ENCODE peak calls at places on chromosome 10, in four cellular contexts. L is tibial nerve, E is stomach, N is GM12891. A is an unnamed sample.

GRCh38 chr10:110354322-110354766 is 49.6 kb upstream of the SMNDC1 start:
- DNase-seq in L (peak; percentile 68), E (peak; percentile 86), N (no peak), A (peak; percentile 11)

GRCh38 chr10:5589963-5590511 is 65.3 kb downstream of the CALML3 start:
- DNase-seq in L (no peak), E (no peak), N (no peak), A (no peak)

GRCh38 chr10:70596110-70596798 is 6.3 kb downstream of the PRF1 start:
- DNase-seq in L (no peak), E (no peak), N (no peak), A (no peak)

GRCh38 chr10:114551310-114551972 is 106.6 kb downstream of the ABLIM1 start:
- DNase-seq in L (peak; percentile 50), E (peak; percentile 96), N (no peak), A (no peak)

GRCh38 chr10:107790271-107790670 is 625.8 kb upstream of the SORCS1 start:
- DNase-seq in L (no peak), E (no peak), N (no peak), A (no peak)

GRCh38 chr10:72429931-72430330 is 75.2 kb upstream of the DNAJB12 start:
- DNase-seq in L (no peak), E (no peak), N (no peak), A (no peak)

GRCh38 chr10:11875183-11875498 is 52.0 kb downstream of the PROSER2 start:
- DNase-seq in L (no peak), E (no peak), N (no peak), A (no peak)

GRCh38 chr10:113458461-113458860 is 94.4 kb upstream of the HABP2 start:
- DNase-seq in L (no peak), E (no peak), N (no peak), A (no peak)

GRCh38 chr10:117175215-117175900 is 21.9 kb upstream of the KCNK18 start:
- DNase-seq in L (no peak), E (no peak), N (no peak), A (no peak)

GRCh38 chr10:48608279-48608681 is 3.4 kb upstream of the ARHGAP22 start:
- DNase-seq in L (no peak), E (peak; percentile 32), N (peak; percentile 67), A (no peak)

GRCh38 chr10:19915816-19916215 is 99.6 kb downstream of the PLXDC2 start:
- DNase-seq in L (no peak), E (no peak), N (no peak), A (no peak)

GRCh38 chr10:51911721-51912120 is 212.3 kb upstream of the CSTF2T start:
- DNase-seq in L (no peak), E (no peak), N (no peak), A (no peak)

GRCh38 chr10:133116455-133116854 is 28.7 kb downstream of the ADGRA1 start:
- DNase-seq in L (no peak), E (no peak), N (no peak), A (no peak)

GRCh38 chr10:121158988-121159579 is 307.9 kb downstream of the WDR11 start:
- DNase-seq in L (no peak), E (peak; percentile 40), N (no peak), A (no peak)

GRCh38 chr10:594584-595270 is 94.7 kb downstream of the DIP2C start:
- DNase-seq in L (no peak), E (no peak), N (no peak), A (no peak)

GRCh38 chr10:63494951-63495350 is 26.2 kb upstream of the REEP3 start:
- DNase-seq in L (no peak), E (no peak), N (no peak), A (no peak)

GRCh38 chr10:63466168-63466935 is 575 bp upstream of the JMJD1C start:
- DNase-seq in L (peak; percentile 26), E (peak; percentile 67), N (peak; percentile 19), A (no peak)

GRCh38 chr10:18611168-18611567 is 40.2 kb downstream of the NSUN6 start:
- DNase-seq in L (no peak), E (no peak), N (no peak), A (no peak)

GRCh38 chr10:98361131-98361633 is 53.8 kb downstream of the PYROXD2 start:
- DNase-seq in L (peak; percentile 60), E (peak; percentile 39), N (peak; percentile 60), A (peak; percentile 6)

GRCh38 chr10:48309711-48310226 is 3.3 kb downstream of the MAPK8 start:
- DNase-seq in L (no peak), E (no peak), N (no peak), A (no peak)

GRCh38 chr10:21369697-21370096 is 155.8 kb downstream of the SKIDA1 start:
- DNase-seq in L (no peak), E (no peak), N (no peak), A (no peak)

GRCh38 chr10:4242561-4243035 is 457.6 kb upstream of the KLF6 start:
- DNase-seq in L (no peak), E (no peak), N (no peak), A (no peak)

GRCh38 chr10:59905735-59906416 is 480 bp downstream of the CCDC6 start:
- DNase-seq in L (no peak), E (no peak), N (no peak), A (no peak)

GRCh38 chr10:4704034-4704545 is 121.9 kb upstream of the AKR1E2 start:
- DNase-seq in L (no peak), E (no peak), N (no peak), A (no peak)

GRCh38 chr10:13613519-13613918 is 26.8 kb downstream of the PRPF18 start:
- DNase-seq in L (no peak), E (no peak), N (no peak), A (no peak)

GRCh38 chr10:43304687-43305333 is 37.9 kb upstream of the RASGEF1A start:
- DNase-seq in L (peak; percentile 65), E (peak; percentile 80), N (no peak), A (no peak)

GRCh38 chr10:132536964-132537712 is 449 bp upstream of the INPP5A start:
- DNase-seq in L (peak; percentile 100), E (peak; percentile 100), N (peak; percentile 96), A (peak; percentile 99)

GRCh38 chr10:68963151-68963550 is 7.2 kb downstream of the DDX21 start:
- DNase-seq in L (no peak), E (no peak), N (no peak), A (no peak)
- TF ChIP-seq POLR2A in L (no peak), E (no peak), N (no peak), A (no peak)

GRCh38 chr10:22554481-22555182 is 159.7 kb downstream of the PIP4K2A start:
- DNase-seq in L (peak; percentile 42), E (peak; percentile 76), N (no peak), A (no peak)

GRCh38 chr10:22550732-22551131 is 163.6 kb downstream of the PIP4K2A start:
- DNase-seq in L (no peak), E (peak; percentile 44), N (no peak), A (no peak)

GRCh38 chr10:22553452-22553995 is 160.9 kb downstream of the PIP4K2A start:
- DNase-seq in L (no peak), E (no peak), N (no peak), A (no peak)

GRCh38 chr10:22551966-22552365 is 162.4 kb downstream of the PIP4K2A start:
- DNase-seq in L (no peak), E (no peak), N (no peak), A (no peak)

GRCh38 chr10:22552888-22553378 is 161.4 kb downstream of the PIP4K2A start:
- DNase-seq in L (no peak), E (no peak), N (no peak), A (no peak)
- TF ChIP-seq POLR2A in L (no peak), E (no peak), N (no peak), A (no peak)

GRCh38 chr10:77531441-77532001 is 106.1 kb downstream of the KCNMA1 start:
- DNase-seq in L (no peak), E (no peak), N (no peak), A (no peak)

GRCh38 chr10:77533887-77534278 is 103.7 kb downstream of the KCNMA1 start:
- DNase-seq in L (no peak), E (no peak), N (no peak), A (no peak)

GRCh38 chr10:77532068-77532467 is 105.5 kb downstream of the KCNMA1 start:
- DNase-seq in L (no peak), E (no peak), N (no peak), A (no peak)

GRCh38 chr10:77530011-77530410 is 107.6 kb downstream of the KCNMA1 start:
- DNase-seq in L (no peak), E (no peak), N (no peak), A (no peak)

GRCh38 chr10:77533156-77533886 is 104.3 kb downstream of the KCNMA1 start:
- DNase-seq in L (no peak), E (no peak), N (no peak), A (no peak)
- TF ChIP-seq POLR2A in L (no peak), E (no peak), N (no peak), A (no peak)

GRCh38 chr10:89204621-89205020 is 2.5 kb downstream of the CH25H start:
- DNase-seq in L (no peak), E (no peak), N (no peak), A (no peak)

GRCh38 chr10:89207801-89208551 is 859 bp upstream of the CH25H start:
- DNase-seq in L (no peak), E (no peak), N (no peak), A (no peak)

GRCh38 chr10:89206402-89207180 is 526 bp downstream of the CH25H start:
- DNase-seq in L (no peak), E (peak; percentile 26), N (no peak), A (no peak)

GRCh38 chr10:89209718-89210117 is 2.6 kb upstream of the CH25H start:
- DNase-seq in L (no peak), E (no peak), N (no peak), A (no peak)

DNA sequence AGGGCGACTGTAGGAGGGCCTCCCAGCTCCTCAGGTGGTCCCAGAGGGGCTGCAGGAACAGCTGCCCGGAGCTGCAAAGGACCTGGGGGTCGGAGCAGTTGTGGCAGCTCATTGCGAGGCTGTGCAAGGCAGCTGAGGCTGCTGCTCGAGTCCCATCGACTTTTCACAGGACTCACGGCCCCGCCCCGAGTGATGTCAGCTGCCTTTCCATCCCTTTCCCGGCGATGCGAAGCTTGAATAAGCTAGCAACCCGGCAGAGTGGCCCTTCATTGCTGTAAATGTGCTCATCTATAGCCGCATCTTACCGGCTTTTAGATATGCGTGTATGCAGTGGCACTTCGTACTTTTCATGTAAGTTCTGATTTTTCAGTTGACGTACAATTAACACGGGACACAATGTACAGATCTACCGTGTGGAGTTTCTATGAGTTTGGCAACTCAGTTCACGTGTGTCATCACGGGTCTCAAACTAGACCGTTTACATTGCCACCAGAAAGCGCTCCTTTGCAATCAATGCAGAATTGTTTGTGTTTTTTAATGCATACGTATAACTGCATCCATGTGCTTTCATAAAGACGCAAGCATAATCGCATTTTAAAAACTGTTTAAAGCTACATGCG is at the start of gene CH25H:
- DNase-seq in L (peak; percentile 67), E (peak; percentile 64), N (no peak), A (no peak)
- TF ChIP-seq POLR2A in L (peak; percentile 27), E (no peak), N (no peak), A (peak; percentile 76)

GRCh38 chr10:104353325-104354048 is at the start of gene CFAP58:
- DNase-seq in L (peak; percentile 80), E (peak; percentile 96), N (no peak), A (peak; percentile 58)
- TF ChIP-seq POLR2A in L (peak; percentile 33), E (no peak), N (no peak), A (no peak)

GRCh38 chr10:73956476-73957338 is 41.2 kb upstream of the VCL start:
- DNase-seq in L (no peak), E (no peak), N (no peak), A (no peak)
- TF ChIP-seq POLR2A in L (no peak), E (no peak), N (no peak), A (no peak)

A was measured in esophagus squamous epithelium.